ENCODE peak calls at places on chromosomes 2 and 18, in seven cellular contexts. D, K, M, H, O, U and T are unnamed samples.
A peak's percentile ranks its signal among the peaks of the same experiment; 100 is the strongest.

GRCh38 chr18:10834128-10834815 is 308.4 kb downstream of the NAPG start:
- DNase-seq in K (no peak), H (no peak), D (no peak), U (no peak), M (no peak), O (no peak), T (no peak)

GRCh38 chr2:55926246-55926645 is 2.7 kb upstream of the EFEMP1 start:
- DNase-seq in M (no peak), H (no peak), D (no peak), U (no peak), O (no peak), K (no peak), T (no peak)

GRCh38 chr2:199228887-199229819 is 228.6 kb downstream of the SATB2 start:
- DNase-seq in K (no peak), D (peak; percentile 83), H (no peak), O (peak; percentile 93), M (no peak), U (peak; percentile 19), T (no peak)

GRCh38 chr18:41873730-41874129 is 81.3 kb upstream of the PIK3C3 start:
- DNase-seq in U (no peak), K (no peak), M (no peak), D (no peak), O (no peak), H (no peak), T (no peak)

GRCh38 chr18:65415167-65415566 is 335.6 kb upstream of the CDH7 start:
- DNase-seq in O (no peak), U (no peak), H (no peak), D (no peak), K (no peak), M (no peak), T (no peak)

GRCh38 chr18:63528863-63529492 is 13.2 kb upstream of the SERPINB12 start:
- DNase-seq in K (no peak), O (no peak), D (no peak), H (no peak), U (no peak), M (no peak), T (no peak)

GRCh38 chr18:934518-935123 is 29.9 kb downstream of the ADCYAP1 start:
- DNase-seq in M (no peak), O (no peak), U (no peak), D (no peak), K (no peak), H (no peak), T (no peak)

GRCh38 chr2:89763581-89764485 is 1072.4 kb downstream of the RPIA start:
- DNase-seq in M (no peak), D (no peak), U (no peak), O (no peak), K (peak; percentile 80), H (peak; percentile 82), T (peak; percentile 96)

GRCh38 chr18:33123852-33124251 is 316.7 kb downstream of the CCDC178 start:
- DNase-seq in H (no peak), U (no peak), M (no peak), D (no peak), K (no peak), O (no peak), T (no peak)

GRCh38 chr2:133200684-133201421 is 367.4 kb downstream of the NCKAP5 start:
- DNase-seq in M (no peak), H (no peak), D (peak; percentile 71), U (peak; percentile 92), K (no peak), O (peak; percentile 42), T (no peak)

DNA sequence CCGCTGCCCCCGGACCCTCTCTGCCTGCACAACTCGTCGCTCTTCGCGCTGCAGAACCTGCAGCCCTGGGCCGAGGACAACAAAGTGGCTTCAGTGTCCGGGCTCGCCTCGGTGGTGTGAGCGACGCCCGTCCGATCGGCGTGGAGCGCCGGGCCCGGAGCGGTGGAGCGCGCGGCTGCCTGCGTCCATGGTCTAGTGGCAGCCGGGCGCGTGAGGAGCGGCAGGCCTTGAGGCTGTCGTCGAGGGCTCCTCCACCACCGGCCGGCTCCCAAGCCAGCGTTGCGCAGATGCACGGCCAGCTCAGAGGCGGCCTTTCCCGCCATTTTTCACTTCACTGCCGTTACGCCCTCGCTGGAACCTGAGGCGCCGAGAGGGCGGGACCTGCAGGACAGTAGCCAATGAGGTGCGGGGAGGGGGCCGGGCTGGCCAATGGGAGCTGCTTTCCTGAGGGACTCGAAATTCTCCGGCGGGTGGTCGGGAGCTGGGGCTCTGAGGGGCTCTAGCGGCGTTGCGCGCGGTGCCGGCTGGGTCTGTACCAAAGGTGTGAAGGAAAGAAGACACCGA is 1.9 kb downstream of the TLX2 start:
- DNase-seq in M (peak; percentile 75), K (no peak), D (peak; percentile 65), U (no peak), H (peak; percentile 89), O (no peak), T (peak; percentile 91)
- TF ChIP-seq CTCF in M (no peak), K (no peak), D (no peak), U (no peak), H (no peak), O (no peak), T (no peak)

GRCh38 chr2:100422320-100422719 is 4.9 kb upstream of the CHST10 start:
- DNase-seq in M (no peak), U (peak; percentile 50), H (no peak), O (no peak), D (peak; percentile 62), K (no peak), T (no peak)
- TF ChIP-seq CTCF in M (peak; percentile 24), U (peak; percentile 20), H (peak; percentile 32), O (peak; percentile 76), D (peak; percentile 29), K (no peak), T (peak; percentile 77)

DNA sequence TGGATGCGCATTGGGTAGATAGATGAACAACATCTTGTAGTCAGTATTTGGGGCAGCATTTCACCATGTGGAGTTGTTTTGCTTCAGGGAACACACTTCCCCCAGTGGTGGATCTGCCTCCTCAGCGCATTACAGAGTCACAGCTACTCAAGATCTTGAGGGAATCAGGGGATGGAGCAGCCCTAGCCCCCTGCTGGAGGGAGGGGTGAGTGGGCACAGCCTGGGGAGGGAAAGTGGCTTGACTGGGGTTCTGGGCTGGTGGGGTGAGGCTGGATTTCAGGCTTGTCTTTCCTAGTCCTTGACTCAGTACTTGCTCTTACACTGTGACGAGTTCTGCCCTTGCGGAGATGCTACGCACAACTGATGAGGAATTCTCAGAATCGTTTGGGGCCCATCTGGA is 271.0 kb upstream of the HS6ST1 start:
- DNase-seq in M (no peak), K (peak; percentile 50), U (no peak), O (no peak), D (no peak), H (no peak), T (no peak)
- TF ChIP-seq CTCF in M (no peak), K (no peak), U (no peak), O (peak; percentile 14), D (no peak), H (no peak), T (no peak)

GRCh38 chr2:189702071-189702470 is 27.6 kb downstream of the ANKAR start:
- DNase-seq in D (no peak), K (no peak), M (no peak), U (peak; percentile 4), O (no peak), H (no peak), T (no peak)
- TF ChIP-seq CTCF in D (no peak), K (no peak), M (no peak), U (no peak), O (peak; percentile 16), H (no peak), T (peak; percentile 42)